ENCODE peak calls at places on chromosomes 12 and 14, in seven cellular contexts. One of them, this sample, is unnamed.

GRCh38 chr12:66965613-66966012 is 286.7 kb upstream of the GRIP1 start:
- DNase-seq in body of pancreas: no peak
- DNase-seq in AG09309: no peak
- DNase-seq in activated CD8-positive, alpha-beta T cell treated with anti-CD3 and anti-CD28 coated beads for 36 hours: no peak
- DNase-seq in GM13977: no peak
- DNase-seq in GM20000: no peak
- DNase-seq in endothelial cell: no peak
- DNase-seq in this sample: no peak

GRCh38 chr12:16756833-16757552 is 151.0 kb upstream of the LMO3 start:
- DNase-seq in body of pancreas: no peak
- DNase-seq in AG09309: no peak
- DNase-seq in activated CD8-positive, alpha-beta T cell treated with anti-CD3 and anti-CD28 coated beads for 36 hours: no peak
- DNase-seq in GM13977: no peak
- DNase-seq in GM20000: no peak
- DNase-seq in endothelial cell: no peak
- DNase-seq in this sample: no peak

GRCh38 chr12:64696065-64696741 is 63.0 kb downstream of the GNS start:
- DNase-seq in body of pancreas: no peak
- DNase-seq in AG09309: no peak
- DNase-seq in activated CD8-positive, alpha-beta T cell treated with anti-CD3 and anti-CD28 coated beads for 36 hours: no peak
- DNase-seq in GM13977: no peak
- DNase-seq in GM20000: no peak
- DNase-seq in endothelial cell: no peak
- DNase-seq in this sample: no peak

GRCh38 chr12:126358806-126359205 is 1293.6 kb downstream of the AACS start:
- DNase-seq in body of pancreas: no peak
- DNase-seq in AG09309: no peak
- DNase-seq in activated CD8-positive, alpha-beta T cell treated with anti-CD3 and anti-CD28 coated beads for 36 hours: no peak
- DNase-seq in GM13977: no peak
- DNase-seq in GM20000: no peak
- DNase-seq in endothelial cell: no peak
- DNase-seq in this sample: no peak

GRCh38 chr12:93785262-93786010 is 108.3 kb downstream of the CRADD start:
- DNase-seq in body of pancreas: peak
- DNase-seq in AG09309: peak
- DNase-seq in activated CD8-positive, alpha-beta T cell treated with anti-CD3 and anti-CD28 coated beads for 36 hours: peak
- DNase-seq in GM13977: no peak
- DNase-seq in GM20000: no peak
- DNase-seq in endothelial cell: no peak
- DNase-seq in this sample: no peak

GRCh38 chr12:18250313-18250916 is 10.9 kb upstream of the PIK3C2G start:
- DNase-seq in body of pancreas: peak
- DNase-seq in AG09309: peak
- DNase-seq in activated CD8-positive, alpha-beta T cell treated with anti-CD3 and anti-CD28 coated beads for 36 hours: peak
- DNase-seq in GM13977: peak
- DNase-seq in GM20000: peak
- DNase-seq in endothelial cell: peak
- DNase-seq in this sample: peak

GRCh38 chr12:103249614-103250013 is 246.2 kb downstream of the C12orf42 start:
- DNase-seq in body of pancreas: no peak
- DNase-seq in AG09309: no peak
- DNase-seq in activated CD8-positive, alpha-beta T cell treated with anti-CD3 and anti-CD28 coated beads for 36 hours: no peak
- DNase-seq in GM13977: no peak
- DNase-seq in GM20000: no peak
- DNase-seq in endothelial cell: no peak
- DNase-seq in this sample: no peak

GRCh38 chr12:97047361-97047760 is 140.3 kb downstream of the NEDD1 start:
- DNase-seq in body of pancreas: no peak
- DNase-seq in AG09309: no peak
- DNase-seq in activated CD8-positive, alpha-beta T cell treated with anti-CD3 and anti-CD28 coated beads for 36 hours: no peak
- DNase-seq in GM13977: no peak
- DNase-seq in GM20000: no peak
- DNase-seq in endothelial cell: no peak
- DNase-seq in this sample: no peak

GRCh38 chr14:31582286-31582691 is 21.1 kb downstream of the NUBPL start:
- DNase-seq in body of pancreas: peak
- DNase-seq in AG09309: no peak
- DNase-seq in activated CD8-positive, alpha-beta T cell treated with anti-CD3 and anti-CD28 coated beads for 36 hours: no peak
- DNase-seq in GM13977: no peak
- DNase-seq in GM20000: no peak
- DNase-seq in endothelial cell: no peak
- DNase-seq in this sample: no peak

GRCh38 chr14:95477411-95478089 is 38.9 kb downstream of the SYNE3 start:
- DNase-seq in body of pancreas: no peak
- DNase-seq in AG09309: no peak
- DNase-seq in activated CD8-positive, alpha-beta T cell treated with anti-CD3 and anti-CD28 coated beads for 36 hours: no peak
- DNase-seq in GM13977: no peak
- DNase-seq in GM20000: no peak
- DNase-seq in endothelial cell: no peak
- DNase-seq in this sample: no peak

GRCh38 chr12:76470028-76470939 is 89.3 kb downstream of the OSBPL8 start:
- DNase-seq in body of pancreas: peak
- DNase-seq in AG09309: peak
- DNase-seq in activated CD8-positive, alpha-beta T cell treated with anti-CD3 and anti-CD28 coated beads for 36 hours: peak
- DNase-seq in GM13977: peak
- DNase-seq in GM20000: peak
- DNase-seq in endothelial cell: no peak
- DNase-seq in this sample: peak

GRCh38 chr14:106657460-106657859 is 1131.1 kb downstream of the TMEM121 start:
- DNase-seq in body of pancreas: peak
- DNase-seq in AG09309: no peak
- DNase-seq in activated CD8-positive, alpha-beta T cell treated with anti-CD3 and anti-CD28 coated beads for 36 hours: peak
- DNase-seq in GM13977: peak
- DNase-seq in GM20000: peak
- DNase-seq in endothelial cell: no peak
- DNase-seq in this sample: peak

GRCh38 chr12:60421741-60422140 is 825.9 kb downstream of the SLC16A7 start:
- DNase-seq in body of pancreas: no peak
- DNase-seq in AG09309: no peak
- DNase-seq in activated CD8-positive, alpha-beta T cell treated with anti-CD3 and anti-CD28 coated beads for 36 hours: no peak
- DNase-seq in GM13977: no peak
- DNase-seq in GM20000: no peak
- DNase-seq in endothelial cell: no peak
- DNase-seq in this sample: no peak
- TF ChIP-seq CTCF in body of pancreas: no peak
- TF ChIP-seq CTCF in AG09309: peak
- TF ChIP-seq CTCF in activated CD8-positive, alpha-beta T cell treated with anti-CD3 and anti-CD28 coated beads for 36 hours: no peak
- TF ChIP-seq CTCF in GM13977: no peak
- TF ChIP-seq CTCF in GM20000: no peak
- TF ChIP-seq CTCF in endothelial cell: no peak
- TF ChIP-seq CTCF in this sample: no peak

DNA sequence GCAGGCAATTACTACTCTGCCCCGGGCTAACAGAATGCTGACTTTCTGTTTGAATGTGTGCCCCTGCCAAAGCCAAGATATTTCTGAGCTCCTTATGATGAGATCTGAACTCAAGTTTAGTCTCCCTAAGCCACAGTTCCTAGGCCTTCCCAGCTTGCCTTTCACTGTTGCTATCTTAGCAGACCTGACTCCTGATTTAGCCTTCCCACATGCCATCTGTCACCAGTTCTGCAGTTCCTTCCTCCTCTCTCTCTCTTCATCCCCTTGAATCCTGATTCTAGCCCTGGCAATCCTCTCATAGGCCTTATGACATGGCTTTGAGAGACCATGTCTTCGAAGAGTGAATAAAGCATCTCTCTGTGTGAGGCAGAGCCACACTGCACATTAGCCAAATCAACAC is 12.5 kb upstream of the SAMD4A start:
- DNase-seq in body of pancreas: no peak
- DNase-seq in AG09309: no peak
- DNase-seq in activated CD8-positive, alpha-beta T cell treated with anti-CD3 and anti-CD28 coated beads for 36 hours: no peak
- DNase-seq in GM13977: no peak
- DNase-seq in GM20000: no peak
- DNase-seq in endothelial cell: no peak
- DNase-seq in this sample: no peak
- TF ChIP-seq CTCF in body of pancreas: no peak
- TF ChIP-seq CTCF in AG09309: no peak
- TF ChIP-seq CTCF in activated CD8-positive, alpha-beta T cell treated with anti-CD3 and anti-CD28 coated beads for 36 hours: no peak
- TF ChIP-seq CTCF in GM13977: no peak
- TF ChIP-seq CTCF in GM20000: no peak
- TF ChIP-seq CTCF in endothelial cell: no peak
- TF ChIP-seq CTCF in this sample: no peak

GRCh38 chr12:2691001-2691339 is 103.8 kb upstream of the FKBP4 start:
- DNase-seq in body of pancreas: peak
- DNase-seq in AG09309: no peak
- DNase-seq in activated CD8-positive, alpha-beta T cell treated with anti-CD3 and anti-CD28 coated beads for 36 hours: peak
- DNase-seq in GM13977: no peak
- DNase-seq in GM20000: peak
- DNase-seq in endothelial cell: peak
- DNase-seq in this sample: no peak
- TF ChIP-seq CTCF in body of pancreas: no peak
- TF ChIP-seq CTCF in AG09309: no peak
- TF ChIP-seq CTCF in activated CD8-positive, alpha-beta T cell treated with anti-CD3 and anti-CD28 coated beads for 36 hours: peak
- TF ChIP-seq CTCF in GM13977: no peak
- TF ChIP-seq CTCF in GM20000: no peak
- TF ChIP-seq CTCF in endothelial cell: no peak
- TF ChIP-seq CTCF in this sample: no peak

DNA sequence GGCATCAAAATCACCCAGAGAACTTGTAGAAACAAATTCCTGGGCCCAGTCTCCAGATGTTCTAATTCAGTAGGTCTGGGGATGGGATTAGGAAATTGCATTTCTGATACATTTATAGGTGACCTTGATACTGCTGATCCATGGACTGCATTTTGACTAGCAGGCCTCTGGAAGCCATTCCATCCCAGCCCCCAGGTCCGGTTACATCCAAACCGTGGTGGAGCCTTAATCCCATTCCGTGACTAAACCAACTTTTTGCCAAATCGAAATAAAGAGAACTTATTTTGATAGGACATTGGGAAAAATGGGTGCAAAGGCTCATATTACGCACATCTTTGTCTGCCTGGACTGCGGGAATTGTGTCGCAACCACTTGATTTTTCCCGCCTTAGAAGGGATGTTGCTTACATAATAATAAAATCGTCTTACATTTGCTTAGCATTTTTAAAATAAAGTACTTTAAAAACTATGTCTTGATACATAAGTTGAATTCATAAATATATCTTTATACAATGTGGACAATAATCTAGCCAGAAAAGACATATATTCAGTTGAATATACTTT is 5.8 kb upstream of the KCNA5 start:
- DNase-seq in body of pancreas: no peak
- DNase-seq in AG09309: no peak
- DNase-seq in activated CD8-positive, alpha-beta T cell treated with anti-CD3 and anti-CD28 coated beads for 36 hours: no peak
- DNase-seq in GM13977: no peak
- DNase-seq in GM20000: no peak
- DNase-seq in endothelial cell: no peak
- DNase-seq in this sample: no peak
- TF ChIP-seq CTCF in body of pancreas: no peak
- TF ChIP-seq CTCF in AG09309: no peak
- TF ChIP-seq CTCF in activated CD8-positive, alpha-beta T cell treated with anti-CD3 and anti-CD28 coated beads for 36 hours: no peak
- TF ChIP-seq CTCF in GM13977: no peak
- TF ChIP-seq CTCF in GM20000: no peak
- TF ChIP-seq CTCF in endothelial cell: no peak
- TF ChIP-seq CTCF in this sample: no peak

GRCh38 chr12:3483089-3483488 is 7.9 kb upstream of the PRMT8 start:
- DNase-seq in body of pancreas: no peak
- DNase-seq in AG09309: no peak
- DNase-seq in activated CD8-positive, alpha-beta T cell treated with anti-CD3 and anti-CD28 coated beads for 36 hours: no peak
- DNase-seq in GM13977: no peak
- DNase-seq in GM20000: no peak
- DNase-seq in endothelial cell: no peak
- DNase-seq in this sample: no peak
- TF ChIP-seq CTCF in body of pancreas: no peak
- TF ChIP-seq CTCF in AG09309: peak
- TF ChIP-seq CTCF in activated CD8-positive, alpha-beta T cell treated with anti-CD3 and anti-CD28 coated beads for 36 hours: no peak
- TF ChIP-seq CTCF in GM13977: no peak
- TF ChIP-seq CTCF in GM20000: no peak
- TF ChIP-seq CTCF in endothelial cell: no peak
- TF ChIP-seq CTCF in this sample: no peak

GRCh38 chr12:92144631-92145480 is 790 bp downstream of the BTG1 start:
- DNase-seq in body of pancreas: peak
- DNase-seq in AG09309: no peak
- DNase-seq in activated CD8-positive, alpha-beta T cell treated with anti-CD3 and anti-CD28 coated beads for 36 hours: peak
- DNase-seq in GM13977: no peak
- DNase-seq in GM20000: no peak
- DNase-seq in endothelial cell: peak
- DNase-seq in this sample: no peak
- TF ChIP-seq CTCF in body of pancreas: no peak
- TF ChIP-seq CTCF in AG09309: no peak
- TF ChIP-seq CTCF in activated CD8-positive, alpha-beta T cell treated with anti-CD3 and anti-CD28 coated beads for 36 hours: no peak
- TF ChIP-seq CTCF in GM13977: peak
- TF ChIP-seq CTCF in GM20000: peak
- TF ChIP-seq CTCF in endothelial cell: peak
- TF ChIP-seq CTCF in this sample: peak

DNA sequence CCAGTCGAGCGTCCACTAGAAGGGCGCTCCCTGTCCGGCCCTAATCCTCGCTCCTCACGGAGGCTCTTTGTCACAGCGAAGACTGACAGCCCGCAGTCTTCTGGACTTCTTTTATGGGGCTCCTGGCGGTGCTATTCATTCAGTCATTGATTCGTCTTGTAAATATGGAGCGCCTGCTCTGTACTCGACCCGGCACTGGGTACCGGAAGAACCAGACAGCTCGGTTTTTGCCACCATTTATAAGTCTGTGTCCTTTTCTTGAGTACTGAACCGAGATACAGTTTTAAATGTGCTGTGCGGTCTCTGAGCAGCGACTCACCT is 570 bp downstream of the DMAC2L start:
- DNase-seq in body of pancreas: no peak
- DNase-seq in AG09309: no peak
- DNase-seq in activated CD8-positive, alpha-beta T cell treated with anti-CD3 and anti-CD28 coated beads for 36 hours: peak
- DNase-seq in GM13977: no peak
- DNase-seq in GM20000: no peak
- DNase-seq in endothelial cell: no peak
- DNase-seq in this sample: no peak
- TF ChIP-seq CTCF in body of pancreas: no peak
- TF ChIP-seq CTCF in AG09309: no peak
- TF ChIP-seq CTCF in activated CD8-positive, alpha-beta T cell treated with anti-CD3 and anti-CD28 coated beads for 36 hours: no peak
- TF ChIP-seq CTCF in GM13977: no peak
- TF ChIP-seq CTCF in GM20000: no peak
- TF ChIP-seq CTCF in endothelial cell: no peak
- TF ChIP-seq CTCF in this sample: no peak

GRCh38 chr14:60328588-60328987 is 79.6 kb downstream of the PPM1A start:
- DNase-seq in body of pancreas: no peak
- DNase-seq in AG09309: no peak
- DNase-seq in activated CD8-positive, alpha-beta T cell treated with anti-CD3 and anti-CD28 coated beads for 36 hours: no peak
- DNase-seq in GM13977: no peak
- DNase-seq in GM20000: no peak
- DNase-seq in endothelial cell: no peak
- DNase-seq in this sample: no peak
- TF ChIP-seq CTCF in body of pancreas: no peak
- TF ChIP-seq CTCF in AG09309: no peak
- TF ChIP-seq CTCF in activated CD8-positive, alpha-beta T cell treated with anti-CD3 and anti-CD28 coated beads for 36 hours: peak
- TF ChIP-seq CTCF in GM13977: peak
- TF ChIP-seq CTCF in GM20000: no peak
- TF ChIP-seq CTCF in endothelial cell: peak
- TF ChIP-seq CTCF in this sample: peak

This sample was measured in GM10248.